ENCODE peak calls at places on chromosomes 5 and 9, in eight cellular contexts. One of them, this sample, is unnamed.

GRCh38 chr5:96175090-96175489 is 213.4 kb upstream of the ELL2 start:
- DNase-seq in OCI-LY7: peak
- DNase-seq in astrocyte: no peak
- DNase-seq in PC-9: no peak
- DNase-seq in GM23248: peak
- DNase-seq in fibroblast of lung: no peak
- DNase-seq in mammary epithelial cell: peak
- DNase-seq in PC-3: peak
- DNase-seq in this sample: no peak

GRCh38 chr5:143355710-143356109 is 47.8 kb downstream of the NR3C1 start:
- DNase-seq in OCI-LY7: no peak
- DNase-seq in mammary epithelial cell: peak
- DNase-seq in PC-3: peak
- DNase-seq in astrocyte: peak
- DNase-seq in PC-9: peak
- DNase-seq in fibroblast of lung: peak
- DNase-seq in GM23248: peak
- DNase-seq in this sample: peak

GRCh38 chr5:79561525-79561893 is 47.6 kb upstream of the HOMER1 start:
- DNase-seq in PC-3: no peak
- DNase-seq in PC-9: no peak
- DNase-seq in mammary epithelial cell: no peak
- DNase-seq in fibroblast of lung: no peak
- DNase-seq in OCI-LY7: no peak
- DNase-seq in astrocyte: no peak
- DNase-seq in GM23248: no peak
- DNase-seq in this sample: no peak

GRCh38 chr9:91420471-91421021 is 3.1 kb downstream of the NFIL3 start:
- DNase-seq in fibroblast of lung: peak
- DNase-seq in PC-9: no peak
- DNase-seq in PC-3: no peak
- DNase-seq in OCI-LY7: no peak
- DNase-seq in astrocyte: peak
- DNase-seq in GM23248: peak
- DNase-seq in mammary epithelial cell: no peak
- DNase-seq in this sample: peak

GRCh38 chr5:36885149-36885548 is 8.6 kb downstream of the NIPBL start:
- DNase-seq in OCI-LY7: no peak
- DNase-seq in GM23248: no peak
- DNase-seq in astrocyte: no peak
- DNase-seq in PC-9: no peak
- DNase-seq in fibroblast of lung: no peak
- DNase-seq in PC-3: no peak
- DNase-seq in mammary epithelial cell: no peak
- DNase-seq in this sample: no peak

GRCh38 chr5:111585291-111585690 is 73.0 kb upstream of the STARD4 start:
- DNase-seq in fibroblast of lung: peak
- DNase-seq in PC-9: no peak
- DNase-seq in mammary epithelial cell: no peak
- DNase-seq in astrocyte: peak
- DNase-seq in OCI-LY7: no peak
- DNase-seq in GM23248: no peak
- DNase-seq in PC-3: no peak
- DNase-seq in this sample: no peak

GRCh38 chr9:76425677-76426453 is 31.6 kb upstream of the RFK start:
- DNase-seq in astrocyte: no peak
- DNase-seq in PC-3: no peak
- DNase-seq in mammary epithelial cell: no peak
- DNase-seq in fibroblast of lung: no peak
- DNase-seq in GM23248: no peak
- DNase-seq in OCI-LY7: no peak
- DNase-seq in PC-9: no peak
- DNase-seq in this sample: no peak

GRCh38 chr9:132042324-132042723 is 37.3 kb downstream of the MED27 start:
- DNase-seq in PC-3: peak
- DNase-seq in GM23248: peak
- DNase-seq in astrocyte: peak
- DNase-seq in OCI-LY7: no peak
- DNase-seq in fibroblast of lung: peak
- DNase-seq in mammary epithelial cell: peak
- DNase-seq in PC-9: peak
- DNase-seq in this sample: no peak

GRCh38 chr5:109739741-109740140 is 50.0 kb downstream of the MAN2A1 start:
- DNase-seq in GM23248: peak
- DNase-seq in mammary epithelial cell: peak
- DNase-seq in astrocyte: peak
- DNase-seq in fibroblast of lung: peak
- DNase-seq in PC-9: peak
- DNase-seq in PC-3: peak
- DNase-seq in OCI-LY7: no peak
- DNase-seq in this sample: no peak

GRCh38 chr5:56941981-56942380 is 9.9 kb downstream of the MIER3 start:
- DNase-seq in OCI-LY7: no peak
- DNase-seq in mammary epithelial cell: no peak
- DNase-seq in PC-3: no peak
- DNase-seq in astrocyte: peak
- DNase-seq in GM23248: peak
- DNase-seq in PC-9: no peak
- DNase-seq in fibroblast of lung: peak
- DNase-seq in this sample: no peak

GRCh38 chr5:96157077-96157780 is 195.6 kb upstream of the ELL2 start:
- DNase-seq in OCI-LY7: no peak
- DNase-seq in PC-3: no peak
- DNase-seq in mammary epithelial cell: peak
- DNase-seq in fibroblast of lung: no peak
- DNase-seq in astrocyte: no peak
- DNase-seq in GM23248: no peak
- DNase-seq in PC-9: no peak
- DNase-seq in this sample: no peak

GRCh38 chr5:91269198-91269597 is 113.9 kb downstream of the ARRDC3 start:
- DNase-seq in mammary epithelial cell: peak
- DNase-seq in PC-3: no peak
- DNase-seq in GM23248: no peak
- DNase-seq in PC-9: no peak
- DNase-seq in astrocyte: no peak
- DNase-seq in OCI-LY7: no peak
- DNase-seq in fibroblast of lung: no peak
- DNase-seq in this sample: no peak

GRCh38 chr9:6714176-6714575 is 43.6 kb upstream of the KDM4C start:
- DNase-seq in GM23248: no peak
- DNase-seq in OCI-LY7: no peak
- DNase-seq in mammary epithelial cell: no peak
- DNase-seq in PC-9: no peak
- DNase-seq in PC-3: no peak
- DNase-seq in astrocyte: no peak
- DNase-seq in fibroblast of lung: no peak
- DNase-seq in this sample: peak

GRCh38 chr5:4233671-4234070 is 638.0 kb downstream of the IRX1 start:
- DNase-seq in GM23248: no peak
- DNase-seq in fibroblast of lung: no peak
- DNase-seq in astrocyte: no peak
- DNase-seq in mammary epithelial cell: no peak
- DNase-seq in OCI-LY7: no peak
- DNase-seq in PC-9: no peak
- DNase-seq in PC-3: no peak
- DNase-seq in this sample: no peak

GRCh38 chr5:122351416-122352157 is 39.5 kb downstream of the SNCAIP start:
- DNase-seq in PC-9: no peak
- DNase-seq in astrocyte: no peak
- DNase-seq in PC-3: no peak
- DNase-seq in GM23248: peak
- DNase-seq in OCI-LY7: no peak
- DNase-seq in mammary epithelial cell: no peak
- DNase-seq in fibroblast of lung: no peak
- DNase-seq in this sample: no peak

GRCh38 chr9:37729499-37729898 is 24.1 kb upstream of the TRMT10B start:
- DNase-seq in PC-3: no peak
- DNase-seq in mammary epithelial cell: peak
- DNase-seq in GM23248: no peak
- DNase-seq in PC-9: no peak
- DNase-seq in fibroblast of lung: no peak
- DNase-seq in astrocyte: no peak
- DNase-seq in OCI-LY7: no peak
- DNase-seq in this sample: no peak

GRCh38 chr9:105354448-105354847 is 93.4 kb upstream of the FSD1L start:
- DNase-seq in mammary epithelial cell: no peak
- DNase-seq in OCI-LY7: no peak
- DNase-seq in PC-9: no peak
- DNase-seq in astrocyte: no peak
- DNase-seq in GM23248: no peak
- DNase-seq in fibroblast of lung: no peak
- DNase-seq in PC-3: no peak
- DNase-seq in this sample: no peak

GRCh38 chr9:105355810-105356209 is 92.0 kb upstream of the FSD1L start:
- DNase-seq in OCI-LY7: peak
- DNase-seq in astrocyte: peak
- DNase-seq in GM23248: peak
- DNase-seq in PC-3: no peak
- DNase-seq in mammary epithelial cell: peak
- DNase-seq in PC-9: no peak
- DNase-seq in fibroblast of lung: peak
- DNase-seq in this sample: no peak

GRCh38 chr9:105360344-105360743 is 87.5 kb upstream of the FSD1L start:
- DNase-seq in mammary epithelial cell: no peak
- DNase-seq in GM23248: no peak
- DNase-seq in PC-3: no peak
- DNase-seq in PC-9: no peak
- DNase-seq in fibroblast of lung: no peak
- DNase-seq in astrocyte: no peak
- DNase-seq in OCI-LY7: peak
- DNase-seq in this sample: no peak

GRCh38 chr9:105359899-105360298 is 87.9 kb upstream of the FSD1L start:
- DNase-seq in fibroblast of lung: peak
- DNase-seq in PC-9: no peak
- DNase-seq in mammary epithelial cell: peak
- DNase-seq in OCI-LY7: no peak
- DNase-seq in PC-3: no peak
- DNase-seq in astrocyte: peak
- DNase-seq in GM23248: peak
- DNase-seq in this sample: no peak

DNA sequence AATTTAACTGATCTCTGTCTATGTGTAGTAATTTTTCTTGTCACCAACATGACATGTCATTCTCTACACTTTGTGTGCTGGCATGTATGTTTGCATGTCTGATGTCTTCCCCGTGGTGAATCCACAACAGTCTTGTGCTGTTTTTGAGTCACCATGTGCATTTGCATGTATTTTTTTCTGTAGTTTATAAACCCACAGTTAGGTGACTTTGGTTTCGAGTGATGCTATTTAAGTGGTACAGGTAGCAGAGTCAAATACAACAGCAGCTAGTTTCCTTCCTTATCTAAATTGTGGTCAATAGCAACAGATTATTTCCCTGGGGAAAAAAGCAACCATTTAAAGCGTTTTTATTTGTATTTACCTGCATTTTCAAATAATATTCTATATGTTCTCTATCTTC is 89.9 kb upstream of the FSD1L start:
- DNase-seq in astrocyte: no peak
- DNase-seq in OCI-LY7: peak
- DNase-seq in PC-3: no peak
- DNase-seq in GM23248: no peak
- DNase-seq in mammary epithelial cell: no peak
- DNase-seq in fibroblast of lung: no peak
- DNase-seq in PC-9: no peak
- DNase-seq in this sample: no peak
- H2AFZ ChIP-seq in astrocyte: no peak
- H2AFZ ChIP-seq in OCI-LY7: no peak
- H2AFZ ChIP-seq in PC-3: no peak
- H2AFZ ChIP-seq in GM23248: no peak
- H2AFZ ChIP-seq in mammary epithelial cell: no peak
- H2AFZ ChIP-seq in fibroblast of lung: no peak
- H2AFZ ChIP-seq in PC-9: no peak
- H2AFZ ChIP-seq in this sample: no peak

GRCh38 chr9:21615018-21615417 is 132.9 kb upstream of the IFNE start:
- DNase-seq in GM23248: no peak
- DNase-seq in astrocyte: no peak
- DNase-seq in PC-9: no peak
- DNase-seq in PC-3: no peak
- DNase-seq in mammary epithelial cell: no peak
- DNase-seq in OCI-LY7: no peak
- DNase-seq in fibroblast of lung: no peak
- DNase-seq in this sample: no peak
- H2AFZ ChIP-seq in GM23248: peak
- H2AFZ ChIP-seq in astrocyte: no peak
- H2AFZ ChIP-seq in PC-9: no peak
- H2AFZ ChIP-seq in PC-3: peak
- H2AFZ ChIP-seq in mammary epithelial cell: peak
- H2AFZ ChIP-seq in OCI-LY7: no peak
- H2AFZ ChIP-seq in fibroblast of lung: peak
- H2AFZ ChIP-seq in this sample: no peak

GRCh38 chr9:78296208-78296892 is 575 bp upstream of the PSAT1 start:
- DNase-seq in PC-3: peak
- DNase-seq in OCI-LY7: peak
- DNase-seq in PC-9: peak
- DNase-seq in astrocyte: no peak
- DNase-seq in fibroblast of lung: peak
- DNase-seq in GM23248: peak
- DNase-seq in mammary epithelial cell: peak
- DNase-seq in this sample: peak

GRCh38 chr9:78298046-78298511 is 1.2 kb downstream of the PSAT1 start:
- DNase-seq in GM23248: peak
- DNase-seq in PC-9: no peak
- DNase-seq in OCI-LY7: no peak
- DNase-seq in PC-3: peak
- DNase-seq in astrocyte: no peak
- DNase-seq in mammary epithelial cell: no peak
- DNase-seq in fibroblast of lung: no peak
- DNase-seq in this sample: peak

GRCh38 chr9:78296893-78297671 is at the start of gene PSAT1:
- DNase-seq in mammary epithelial cell: peak
- DNase-seq in GM23248: peak
- DNase-seq in OCI-LY7: peak
- DNase-seq in PC-3: peak
- DNase-seq in fibroblast of lung: peak
- DNase-seq in PC-9: peak
- DNase-seq in astrocyte: peak
- DNase-seq in this sample: peak

GRCh38 chr9:78295731-78296130 is 1.2 kb upstream of the PSAT1 start:
- DNase-seq in mammary epithelial cell: no peak
- DNase-seq in OCI-LY7: no peak
- DNase-seq in PC-9: no peak
- DNase-seq in GM23248: peak
- DNase-seq in PC-3: no peak
- DNase-seq in fibroblast of lung: no peak
- DNase-seq in astrocyte: no peak
- DNase-seq in this sample: peak

DNA sequence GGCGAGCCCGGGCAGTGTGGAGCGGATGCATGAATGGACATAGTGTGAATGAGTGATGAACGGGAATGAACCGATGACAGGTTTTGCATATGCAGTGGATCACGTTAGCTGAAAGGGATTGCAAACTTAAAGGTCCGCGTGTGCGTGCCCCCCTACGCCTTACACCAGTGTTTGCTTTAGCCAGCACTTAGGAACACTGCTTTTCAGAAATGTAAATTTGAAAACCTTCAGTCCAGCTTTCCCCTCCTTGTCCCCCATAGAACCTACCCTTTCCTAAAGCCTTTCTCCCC is 692 bp downstream of the PSAT1 start:
- DNase-seq in PC-3: no peak
- DNase-seq in astrocyte: no peak
- DNase-seq in OCI-LY7: no peak
- DNase-seq in fibroblast of lung: no peak
- DNase-seq in GM23248: no peak
- DNase-seq in PC-9: peak
- DNase-seq in mammary epithelial cell: no peak
- DNase-seq in this sample: no peak
- H2AFZ ChIP-seq in PC-3: peak
- H2AFZ ChIP-seq in astrocyte: peak
- H2AFZ ChIP-seq in OCI-LY7: peak
- H2AFZ ChIP-seq in fibroblast of lung: peak
- H2AFZ ChIP-seq in GM23248: peak
- H2AFZ ChIP-seq in PC-9: peak
- H2AFZ ChIP-seq in mammary epithelial cell: peak
- H2AFZ ChIP-seq in this sample: no peak

GRCh38 chr5:142248853-142249462 is 75.9 kb downstream of the SPRY4 start:
- DNase-seq in astrocyte: peak
- DNase-seq in OCI-LY7: no peak
- DNase-seq in mammary epithelial cell: no peak
- DNase-seq in PC-9: no peak
- DNase-seq in GM23248: peak
- DNase-seq in PC-3: peak
- DNase-seq in fibroblast of lung: peak
- DNase-seq in this sample: no peak
- H2AFZ ChIP-seq in astrocyte: no peak
- H2AFZ ChIP-seq in OCI-LY7: no peak
- H2AFZ ChIP-seq in mammary epithelial cell: no peak
- H2AFZ ChIP-seq in PC-9: no peak
- H2AFZ ChIP-seq in GM23248: peak
- H2AFZ ChIP-seq in PC-3: peak
- H2AFZ ChIP-seq in fibroblast of lung: peak
- H2AFZ ChIP-seq in this sample: no peak

This sample was measured in HepG2.